ENCODE peak calls at places on chromosomes 16 and 17, in six cellular contexts. B, E, U, P, J and Y are unnamed samples. For H3K9me3, the result is how much of the 10 kb centered on the place peaks cover.

GRCh38 chr17:78651551-78651950 is 74.4 kb upstream of the DNAH17 start:
- DNase-seq in B (no peak), E (no peak), U (no peak), P (no peak), J (no peak), Y (no peak)

GRCh38 chr16:19291459-19291858 is 5.9 kb downstream of the CLEC19A start:
- DNase-seq in B (no peak), E (no peak), U (no peak), P (peak), J (no peak), Y (no peak)

GRCh38 chr16:31710880-31711279 is 162.7 kb upstream of the ZNF267 start:
- DNase-seq in B (no peak), E (no peak), U (no peak), P (no peak), J (no peak), Y (no peak)

GRCh38 chr16:81394416-81394815 is 50.2 kb upstream of the CMIP start:
- DNase-seq in B (no peak), E (no peak), U (no peak), P (no peak), J (no peak), Y (no peak)

GRCh38 chr16:67665598-67665997 is 952 bp downstream of the ENKD1 start:
- DNase-seq in B (no peak), E (no peak), U (no peak), P (no peak), J (no peak), Y (no peak)

GRCh38 chr17:78753316-78754250 is 28.5 kb downstream of the CYTH1 start:
- DNase-seq in B (no peak), E (no peak), U (no peak), P (no peak), J (peak), Y (no peak)

GRCh38 chr17:283911-284675 is 68.5 kb downstream of the RPH3AL start:
- DNase-seq in B (no peak), E (peak), U (no peak), P (no peak), J (no peak), Y (peak)

GRCh38 chr17:78957076-78957475 is 22.6 kb downstream of the LGALS3BP start:
- DNase-seq in B (no peak), E (no peak), U (no peak), P (no peak), J (no peak), Y (no peak)

GRCh38 chr16:30896890-30897730 is 696 bp downstream of the CTF1 start:
- DNase-seq in B (peak), E (peak), U (peak), P (peak), J (peak), Y (peak)

GRCh38 chr17:3972931-3973330 is 8.7 kb upstream of the ATP2A3 start:
- DNase-seq in B (no peak), E (no peak), U (no peak), P (no peak), J (no peak), Y (no peak)

GRCh38 chr16:69941251-69942098 is 9.7 kb upstream of the CLEC18A start:
- DNase-seq in B (no peak), E (no peak), U (no peak), P (no peak), J (no peak), Y (peak)

GRCh38 chr17:1179635-1180433 is at the start of gene ABR:
- DNase-seq in B (peak), E (peak), U (peak), P (peak), J (peak), Y (peak)

GRCh38 chr17:57589151-57590034 is 155.7 kb downstream of the CCDC182 start:
- DNase-seq in B (no peak), E (no peak), U (no peak), P (no peak), J (no peak), Y (no peak)

GRCh38 chr16:2520784-2521577 is 810 bp downstream of the AMDHD2 start:
- DNase-seq in B (peak), E (no peak), U (no peak), P (no peak), J (peak), Y (no peak)

GRCh38 chr16:21574372-21574771 is 25.0 kb upstream of the METTL9 start:
- DNase-seq in B (no peak), E (no peak), U (no peak), P (no peak), J (no peak), Y (no peak)

GRCh38 chr17:8441690-8442089 is 6.0 kb downstream of the NDEL1 start:
- DNase-seq in B (no peak), E (no peak), U (no peak), P (no peak), J (no peak), Y (no peak)

GRCh38 chr16:89101303-89102034 is 7.8 kb downstream of the ACSF3 start:
- DNase-seq in B (no peak), E (no peak), U (no peak), P (no peak), J (no peak), Y (no peak)

GRCh38 chr17:30323895-30324319 is 9.9 kb downstream of the TMIGD1 start:
- DNase-seq in B (no peak), E (peak), U (peak), P (peak), J (peak), Y (no peak)

GRCh38 chr17:81398170-81398854 is 3.1 kb downstream of the BAHCC1 start:
- DNase-seq in B (no peak), E (no peak), U (peak), P (no peak), J (no peak), Y (no peak)

GRCh38 chr16:82735176-82735575 is 108.4 kb downstream of the CDH13 start:
- DNase-seq in B (peak), E (no peak), U (no peak), P (no peak), J (no peak), Y (peak)

GRCh38 chr16:89193021-89193575 is 7.2 kb downstream of the SLC22A31 start:
- DNase-seq in B (peak), E (peak), U (peak), P (peak), J (peak), Y (peak)

GRCh38 chr16:19168173-19169080 is at the start of gene SYT17:
- DNase-seq in B (peak), E (no peak), U (peak), P (peak), J (no peak), Y (peak)

GRCh38 chr17:65243838-65244237 is 106.7 kb downstream of the RGS9 start:
- DNase-seq in B (peak), E (peak), U (no peak), P (peak), J (no peak), Y (no peak)

GRCh38 chr17:47615766-47616424 is 33.8 kb upstream of the KPNB1 start:
- DNase-seq in B (no peak), E (no peak), U (no peak), P (no peak), J (no peak), Y (no peak)

GRCh38 chr16:17532338-17532995 is 61.7 kb upstream of the XYLT1 start:
- DNase-seq in B (no peak), E (no peak), U (no peak), P (no peak), J (no peak), Y (no peak)

GRCh38 chr17:8408371-8408770 is 10.7 kb upstream of the RNF222 start:
- DNase-seq in B (no peak), E (no peak), U (peak), P (no peak), J (no peak), Y (no peak)

GRCh38 chr16:28915181-28915580 is 9.9 kb downstream of the RABEP2 start:
- DNase-seq in B (no peak), E (no peak), U (no peak), P (no peak), J (no peak), Y (no peak)

GRCh38 chr17:79035686-79036085 is 11.7 kb downstream of the C1QTNF1 start:
- DNase-seq in B (no peak), E (no peak), U (no peak), P (peak), J (no peak), Y (no peak)

GRCh38 chr16:9843424-9844013 is 338.7 kb downstream of the GRIN2A start:
- DNase-seq in B (no peak), E (no peak), U (no peak), P (no peak), J (no peak), Y (no peak)

GRCh38 chr17:42422412-42422957 is 571 bp downstream of the CAVIN1 start:
- DNase-seq in B (no peak), E (peak), U (no peak), P (peak), J (no peak), Y (peak)

GRCh38 chr16:66605177-66605999 is 884 bp downstream of the CMTM3 start:
- DNase-seq in B (peak), E (no peak), U (peak), P (peak), J (peak), Y (peak)

GRCh38 chr17:72687941-72688340 is 404.5 kb downstream of the SLC39A11 start:
- DNase-seq in B (no peak), E (no peak), U (no peak), P (no peak), J (no peak), Y (no peak)

GRCh38 chr17:73342549-73343167 is 30.9 kb upstream of the CDC42EP4 start:
- DNase-seq in B (no peak), E (no peak), U (no peak), P (no peak), J (no peak), Y (no peak)

GRCh38 chr17:49779730-49780220 is 8.7 kb upstream of the KAT7 start:
- DNase-seq in B (peak), E (peak), U (peak), P (no peak), J (no peak), Y (no peak)

GRCh38 chr16:64718481-64718880 is 403.4 kb downstream of the CDH11 start:
- DNase-seq in B (no peak), E (no peak), U (no peak), P (no peak), J (no peak), Y (no peak)

GRCh38 chr17:14330492-14330920 is 29.6 kb downstream of the HS3ST3B1 start:
- DNase-seq in B (no peak), E (no peak), U (no peak), P (no peak), J (no peak), Y (no peak)

GRCh38 chr17:34254651-34255380 is at the start of gene CCL2:
- DNase-seq in B (peak), E (peak), U (peak), P (peak), J (no peak), Y (peak)

GRCh38 chr17:54007855-54008254 is 185.1 kb downstream of the KIF2B start:
- DNase-seq in B (no peak), E (no peak), U (no peak), P (no peak), J (no peak), Y (no peak)
- H3K9me3 ChIP-seq in B (under half), E (under half), U (under half), P (under half), J (under half), Y (under half)

DNA sequence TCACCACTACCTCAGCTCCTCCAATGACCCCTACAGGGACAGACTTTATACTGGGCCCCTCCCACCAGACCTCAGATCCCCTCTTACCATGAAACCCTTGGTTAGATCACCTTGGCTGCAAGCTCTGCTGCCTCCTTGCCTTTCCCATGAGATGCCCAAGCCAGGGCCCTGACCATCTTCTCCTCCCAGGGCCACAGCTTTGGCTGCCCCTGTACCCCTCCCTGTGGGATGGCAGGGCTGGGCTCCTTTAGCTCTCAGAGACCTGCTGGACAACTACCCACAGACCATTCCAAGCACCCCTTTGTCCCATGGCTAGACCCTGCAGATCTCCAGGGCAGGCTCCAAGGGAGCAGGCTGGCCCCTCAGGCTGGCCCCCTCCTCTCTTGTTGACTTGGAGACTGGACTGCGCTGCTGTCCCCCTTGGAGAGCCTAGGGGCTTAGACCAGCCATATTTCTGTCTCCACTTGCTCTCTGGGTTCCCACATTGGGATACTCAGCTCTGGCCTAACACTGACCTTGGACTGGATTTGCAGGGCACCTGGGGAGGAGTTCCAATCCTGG is 1692.7 kb downstream of the TP53TG3F start:
- DNase-seq in B (no peak), E (no peak), U (no peak), P (no peak), J (no peak), Y (no peak)
- H3K9me3 ChIP-seq in B (under half), E (under half), U (under half), P (under half), J (under half), Y (under half)

DNA sequence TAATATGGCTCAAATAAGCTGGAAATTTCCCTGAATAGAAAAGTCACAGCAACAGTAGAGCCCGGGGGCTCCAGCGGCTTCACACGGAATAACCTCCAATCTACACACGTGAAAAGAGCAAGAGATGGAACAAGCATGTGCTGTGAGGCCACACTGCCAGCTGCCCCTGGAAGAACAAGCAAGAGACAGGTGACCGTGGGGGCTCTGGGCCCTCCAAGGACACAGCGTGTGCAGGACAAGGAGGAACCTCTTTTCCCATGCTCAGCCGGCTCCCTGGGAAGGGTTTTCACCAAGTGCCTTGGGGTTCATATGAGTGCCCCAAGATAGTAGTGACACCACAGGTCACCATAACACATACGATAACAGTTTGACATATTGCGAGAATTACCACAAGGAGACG is 110.2 kb upstream of the ZNF750 start:
- DNase-seq in B (no peak), E (no peak), U (no peak), P (no peak), J (no peak), Y (peak)
- H3K9me3 ChIP-seq in B (under half), E (under half), U (under half), P (under half), J (under half), Y (under half)

DNA sequence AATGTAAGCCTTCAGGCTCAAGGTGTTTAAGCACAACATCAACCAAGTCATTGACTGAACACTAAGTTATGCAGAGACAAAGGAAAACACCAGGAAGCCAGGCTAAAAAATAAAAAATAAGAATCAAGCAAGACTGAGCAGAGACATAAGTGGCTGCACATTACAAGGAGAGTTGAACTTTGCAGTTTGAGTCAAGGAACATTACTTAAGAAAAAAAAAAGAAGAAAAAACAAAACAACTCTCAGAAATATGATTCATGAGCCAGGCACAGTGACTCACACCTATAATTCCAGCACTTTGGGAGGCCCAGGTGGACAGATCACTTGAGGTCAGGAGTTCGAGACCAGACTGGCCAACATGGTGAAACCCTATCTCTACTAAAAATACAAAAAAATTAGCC is 168.1 kb downstream of the C16orf95 start:
- DNase-seq in B (no peak), E (no peak), U (no peak), P (no peak), J (no peak), Y (no peak)
- H3K9me3 ChIP-seq in B (under half), E (under half), U (under half), P (under half), J (under half), Y (under half)

DNA sequence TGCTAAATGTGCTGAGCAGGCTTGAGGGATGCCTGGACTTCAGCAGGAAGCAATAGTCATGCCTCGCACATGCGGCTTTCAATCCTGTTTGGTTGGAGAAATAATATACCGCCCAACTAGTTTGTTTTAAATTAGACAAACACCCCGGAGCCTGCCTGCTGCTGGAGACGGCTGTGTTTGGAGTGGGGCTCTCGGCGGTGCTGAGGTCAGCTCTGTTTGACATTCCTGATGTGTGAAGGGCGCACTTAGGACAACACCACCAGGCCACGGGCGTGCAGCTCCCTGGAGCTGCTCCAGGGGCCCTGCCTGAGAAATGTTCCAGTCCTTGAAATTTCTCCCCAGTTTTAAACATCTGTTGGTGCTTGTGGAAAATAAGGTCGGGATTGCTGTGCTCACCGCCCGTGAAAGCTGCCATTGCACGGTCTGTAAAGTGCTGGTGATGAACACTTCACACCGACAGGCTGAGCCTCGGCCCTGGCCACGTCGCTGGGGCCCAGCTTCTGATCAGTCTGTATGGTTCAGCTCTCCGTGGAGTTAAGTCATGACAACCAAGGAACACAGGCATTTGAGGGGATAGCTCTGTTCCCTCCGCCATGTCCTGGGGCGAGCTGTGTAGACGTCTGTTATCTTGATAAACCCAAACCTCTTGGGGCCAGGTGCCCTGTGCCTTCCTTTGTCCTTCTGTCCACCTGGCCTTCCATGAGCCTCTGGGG is 110.4 kb downstream of the METRNL start:
- DNase-seq in B (no peak), E (peak), U (peak), P (peak), J (no peak), Y (peak)
- H3K9me3 ChIP-seq in B (under half), E (under half), U (under half), P (under half), J (under half), Y (under half)